ENCODE peak calls at places on chromosomes 2 and 18, in four cellular contexts. Y is stimulated activated CD8-positive, alpha-beta memory T cell treated with anti-CD3 and anti-CD28 coated beads, Interleukin-4, amount 100 ng/mL, for 24 hours; D is PC-3; B is activated naive CD8-positive, alpha-beta T cell treated with anti-CD3 and anti-CD28 coated beads, Interleukin-2, amount 10 ng/mL, durations not matched to agents 7 days and 5 days. L is an unnamed sample.

GRCh38 chr2:157355618-157356017 is 30.0 kb upstream of the ERMN start:
- DNase-seq in D (peak), B (no peak), Y (no peak), L (no peak)

GRCh38 chr2:192216336-192216735 is 21.6 kb upstream of the TMEFF2 start:
- DNase-seq in D (no peak), Y (no peak), B (no peak), L (no peak)

GRCh38 chr2:28624436-28624797 is 127.2 kb upstream of the PPP1CB start:
- DNase-seq in Y (no peak), D (no peak), B (no peak), L (no peak)

GRCh38 chr2:241568738-241569137 is 10.2 kb downstream of the BOK start:
- DNase-seq in Y (no peak), D (no peak), B (no peak), L (no peak)

GRCh38 chr2:128425731-128426620 is 107.3 kb upstream of the HS6ST1 start:
- DNase-seq in D (peak), B (peak), Y (no peak), L (no peak)

GRCh38 chr2:66439291-66440010 is 4.5 kb downstream of the MEIS1 start:
- DNase-seq in D (no peak), B (no peak), Y (no peak), L (no peak)

GRCh38 chr2:161163438-161163837 is 3.2 kb downstream of the TANK start:
- DNase-seq in B (no peak), D (no peak), Y (no peak), L (no peak)

GRCh38 chr18:58896734-58897508 is 32.2 kb downstream of the ZNF532 start:
- DNase-seq in B (no peak), D (no peak), Y (no peak), L (peak)

GRCh38 chr18:2979027-2979570 is 33.8 kb downstream of the LPIN2 start:
- DNase-seq in Y (no peak), D (no peak), B (no peak), L (no peak)

GRCh38 chr2:209391776-209392401 is 32.0 kb upstream of the MAP2 start:
- DNase-seq in Y (no peak), B (no peak), D (peak), L (no peak)

GRCh38 chr18:27600245-27600644 is 415.1 kb upstream of the CHST9 start:
- DNase-seq in B (no peak), Y (no peak), D (no peak), L (no peak)

GRCh38 chr2:159863761-159864160 is 65.8 kb upstream of the CD302 start:
- DNase-seq in B (no peak), D (no peak), Y (no peak), L (no peak)

GRCh38 chr2:26088038-26088643 is 54.3 kb downstream of the RAB10 start:
- DNase-seq in D (peak), B (no peak), Y (no peak), L (peak)

GRCh38 chr2:172102858-172103359 is at the start of gene DLX2:
- DNase-seq in D (peak), Y (peak), B (peak), L (peak)

GRCh38 chr2:3422161-3422767 is 42.8 kb downstream of the TRAPPC12 start:
- DNase-seq in B (no peak), D (no peak), Y (no peak), L (peak)

GRCh38 chr18:39523281-39523680 is 1957.7 kb upstream of the CELF4 start:
- DNase-seq in Y (no peak), D (peak), B (no peak), L (no peak)

GRCh38 chr2:239514753-239515152 is 113.9 kb upstream of the HDAC4 start:
- DNase-seq in D (no peak), Y (no peak), B (no peak), L (no peak)

GRCh38 chr18:63316612-63317555 is 2.7 kb downstream of the BCL2 start:
- DNase-seq in D (peak), Y (no peak), B (no peak), L (peak)

GRCh38 chr2:226131299-226131784 is 668.3 kb downstream of the IRS1 start:
- DNase-seq in D (no peak), B (no peak), Y (no peak), L (peak)

GRCh38 chr2:173755798-173756197 is 209.4 kb downstream of the SP3 start:
- DNase-seq in Y (no peak), D (no peak), B (no peak), L (no peak)

GRCh38 chr2:224025874-224026273 is 13.2 kb downstream of the SERPINE2 start:
- DNase-seq in B (peak), D (no peak), Y (peak), L (no peak)

L was measured in NCI-H524.